ENCODE peak calls at places on chromosomes 4 and X, in seven cellular contexts. One of them, this sample, is unnamed.

GRCh38 chr4:40662962-40663604 is 33.4 kb upstream of the RBM47 start:
- DNase-seq in HFF-Myc: no peak
- DNase-seq in RWPE2: no peak
- DNase-seq in cardiac muscle cell: no peak
- DNase-seq in brain microvascular endothelial cell: peak
- DNase-seq in fibroblast of lung: peak
- DNase-seq in right atrium auricular region: no peak
- DNase-seq in this sample: peak

GRCh38 chrX:149631293-149632165 is at the start of gene TMEM185A:
- DNase-seq in HFF-Myc: no peak
- DNase-seq in RWPE2: no peak
- DNase-seq in cardiac muscle cell: peak
- DNase-seq in brain microvascular endothelial cell: peak
- DNase-seq in fibroblast of lung: peak
- DNase-seq in right atrium auricular region: no peak
- DNase-seq in this sample: no peak

GRCh38 chr4:169009281-169010124 is 552 bp downstream of the CBR4 start:
- DNase-seq in HFF-Myc: no peak
- DNase-seq in RWPE2: no peak
- DNase-seq in cardiac muscle cell: peak
- DNase-seq in brain microvascular endothelial cell: peak
- DNase-seq in fibroblast of lung: peak
- DNase-seq in right atrium auricular region: peak
- DNase-seq in this sample: no peak

GRCh38 chrX:131595120-131595519 is 51.2 kb downstream of the OR13H1 start:
- DNase-seq in HFF-Myc: no peak
- DNase-seq in RWPE2: no peak
- DNase-seq in cardiac muscle cell: no peak
- DNase-seq in brain microvascular endothelial cell: no peak
- DNase-seq in fibroblast of lung: peak
- DNase-seq in right atrium auricular region: no peak
- DNase-seq in this sample: peak

GRCh38 chr4:17236686-17237085 is 275.2 kb downstream of the QDPR start:
- DNase-seq in HFF-Myc: no peak
- DNase-seq in RWPE2: no peak
- DNase-seq in cardiac muscle cell: no peak
- DNase-seq in brain microvascular endothelial cell: peak
- DNase-seq in fibroblast of lung: peak
- DNase-seq in right atrium auricular region: no peak
- DNase-seq in this sample: peak

GRCh38 chrX:41580423-41581064 is 108.2 kb upstream of the GPR34 start:
- DNase-seq in HFF-Myc: no peak
- DNase-seq in RWPE2: no peak
- DNase-seq in cardiac muscle cell: no peak
- DNase-seq in brain microvascular endothelial cell: no peak
- DNase-seq in fibroblast of lung: no peak
- DNase-seq in right atrium auricular region: no peak
- DNase-seq in this sample: no peak

GRCh38 chrX:37926700-37927099 is 79.3 kb upstream of the DYNLT3 start:
- DNase-seq in HFF-Myc: no peak
- DNase-seq in RWPE2: no peak
- DNase-seq in cardiac muscle cell: peak
- DNase-seq in brain microvascular endothelial cell: no peak
- DNase-seq in fibroblast of lung: peak
- DNase-seq in right atrium auricular region: no peak
- DNase-seq in this sample: peak

GRCh38 chr4:150256841-150257273 is 178.6 kb downstream of the DCLK2 start:
- DNase-seq in HFF-Myc: no peak
- DNase-seq in RWPE2: no peak
- DNase-seq in cardiac muscle cell: no peak
- DNase-seq in brain microvascular endothelial cell: no peak
- DNase-seq in fibroblast of lung: no peak
- DNase-seq in right atrium auricular region: no peak
- DNase-seq in this sample: no peak

GRCh38 chrX:121254336-121254735 is 206.9 kb downstream of the GLUD2 start:
- DNase-seq in HFF-Myc: no peak
- DNase-seq in RWPE2: no peak
- DNase-seq in cardiac muscle cell: no peak
- DNase-seq in brain microvascular endothelial cell: no peak
- DNase-seq in fibroblast of lung: no peak
- DNase-seq in right atrium auricular region: no peak
- DNase-seq in this sample: no peak

GRCh38 chr4:42736538-42736937 is 79.6 kb upstream of the ATP8A1 start:
- DNase-seq in HFF-Myc: no peak
- DNase-seq in RWPE2: no peak
- DNase-seq in cardiac muscle cell: no peak
- DNase-seq in brain microvascular endothelial cell: no peak
- DNase-seq in fibroblast of lung: no peak
- DNase-seq in right atrium auricular region: no peak
- DNase-seq in this sample: no peak

GRCh38 chr4:94882756-94883155 is 125.0 kb downstream of the BMPR1B start:
- DNase-seq in HFF-Myc: no peak
- DNase-seq in RWPE2: no peak
- DNase-seq in cardiac muscle cell: no peak
- DNase-seq in brain microvascular endothelial cell: no peak
- DNase-seq in fibroblast of lung: no peak
- DNase-seq in right atrium auricular region: no peak
- DNase-seq in this sample: no peak

GRCh38 chr4:86661006-86661405 is 66.9 kb downstream of the PTPN13 start:
- DNase-seq in HFF-Myc: no peak
- DNase-seq in RWPE2: no peak
- DNase-seq in cardiac muscle cell: no peak
- DNase-seq in brain microvascular endothelial cell: no peak
- DNase-seq in fibroblast of lung: no peak
- DNase-seq in right atrium auricular region: no peak
- DNase-seq in this sample: no peak

GRCh38 chrX:20265726-20266681 is 705 bp downstream of the RPS6KA3 start:
- DNase-seq in HFF-Myc: no peak
- DNase-seq in RWPE2: no peak
- DNase-seq in cardiac muscle cell: peak
- DNase-seq in brain microvascular endothelial cell: no peak
- DNase-seq in fibroblast of lung: peak
- DNase-seq in right atrium auricular region: no peak
- DNase-seq in this sample: no peak

GRCh38 chr4:41185614-41186609 is 28.4 kb downstream of the APBB2 start:
- DNase-seq in HFF-Myc: no peak
- DNase-seq in RWPE2: no peak
- DNase-seq in cardiac muscle cell: no peak
- DNase-seq in brain microvascular endothelial cell: no peak
- DNase-seq in fibroblast of lung: peak
- DNase-seq in right atrium auricular region: no peak
- DNase-seq in this sample: no peak

DNA sequence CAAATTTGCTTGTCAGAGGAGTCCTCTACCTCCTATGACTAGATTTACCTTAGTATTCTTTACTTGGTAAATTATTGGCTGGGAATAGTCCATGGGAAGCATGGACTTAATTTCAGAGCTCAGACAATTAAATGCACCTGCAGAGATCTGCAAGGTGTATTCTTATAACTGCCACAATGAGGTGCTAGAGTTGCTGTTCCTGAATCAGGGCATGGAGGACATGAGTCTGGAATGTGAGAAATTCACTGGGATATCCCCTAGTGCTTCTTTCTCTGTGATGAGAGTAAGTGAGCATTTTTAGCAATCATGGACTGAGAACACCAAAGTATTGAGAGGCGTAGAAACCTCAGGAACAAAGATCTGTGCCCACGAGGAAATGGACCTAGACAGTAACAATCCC is 32.9 kb upstream of the GRID2 start:
- DNase-seq in HFF-Myc: no peak
- DNase-seq in RWPE2: no peak
- DNase-seq in cardiac muscle cell: peak
- DNase-seq in brain microvascular endothelial cell: no peak
- DNase-seq in fibroblast of lung: no peak
- DNase-seq in right atrium auricular region: no peak
- DNase-seq in this sample: no peak
- H3K4me3 ChIP-seq in HFF-Myc: no peak
- H3K4me3 ChIP-seq in RWPE2: no peak
- H3K4me3 ChIP-seq in cardiac muscle cell: no peak
- H3K4me3 ChIP-seq in brain microvascular endothelial cell: no peak
- H3K4me3 ChIP-seq in fibroblast of lung: no peak
- H3K4me3 ChIP-seq in right atrium auricular region: no peak
- H3K4me3 ChIP-seq in this sample: no peak

GRCh38 chr4:83114576-83114975 is at the start of gene PLAC8:
- DNase-seq in HFF-Myc: no peak
- DNase-seq in RWPE2: no peak
- DNase-seq in cardiac muscle cell: no peak
- DNase-seq in brain microvascular endothelial cell: no peak
- DNase-seq in fibroblast of lung: peak
- DNase-seq in right atrium auricular region: no peak
- DNase-seq in this sample: no peak

GRCh38 chr4:83113429-83113786 is 1.1 kb downstream of the PLAC8 start:
- DNase-seq in HFF-Myc: no peak
- DNase-seq in RWPE2: no peak
- DNase-seq in cardiac muscle cell: no peak
- DNase-seq in brain microvascular endothelial cell: no peak
- DNase-seq in fibroblast of lung: peak
- DNase-seq in right atrium auricular region: no peak
- DNase-seq in this sample: no peak

GRCh38 chr4:83115656-83116285 is 1.2 kb upstream of the PLAC8 start:
- DNase-seq in HFF-Myc: no peak
- DNase-seq in RWPE2: no peak
- DNase-seq in cardiac muscle cell: no peak
- DNase-seq in brain microvascular endothelial cell: no peak
- DNase-seq in fibroblast of lung: no peak
- DNase-seq in right atrium auricular region: no peak
- DNase-seq in this sample: no peak

GRCh38 chr4:83112678-83113428 is 1.7 kb downstream of the PLAC8 start:
- DNase-seq in HFF-Myc: no peak
- DNase-seq in RWPE2: no peak
- DNase-seq in cardiac muscle cell: no peak
- DNase-seq in brain microvascular endothelial cell: peak
- DNase-seq in fibroblast of lung: peak
- DNase-seq in right atrium auricular region: no peak
- DNase-seq in this sample: no peak

DNA sequence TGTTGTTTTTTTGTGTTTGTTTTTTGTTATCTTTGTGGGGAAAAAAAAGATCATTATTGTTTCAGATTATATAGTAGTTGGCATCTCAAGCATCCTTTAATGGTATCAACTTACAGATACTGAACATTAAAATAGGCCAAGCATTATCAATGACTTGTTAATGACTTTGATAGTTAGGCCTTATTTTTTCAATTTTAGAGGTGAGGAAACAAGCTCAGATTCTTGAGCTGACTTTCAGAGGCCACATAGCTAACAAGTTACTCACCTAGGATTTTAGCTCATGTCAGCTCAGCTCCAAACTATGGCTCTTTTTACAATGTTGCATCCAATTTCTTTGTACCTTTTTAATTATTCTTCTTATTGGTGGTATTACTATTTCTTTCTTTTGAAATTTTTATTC is 471 bp upstream of the PLAC8 start:
- DNase-seq in HFF-Myc: no peak
- DNase-seq in RWPE2: no peak
- DNase-seq in cardiac muscle cell: no peak
- DNase-seq in brain microvascular endothelial cell: peak
- DNase-seq in fibroblast of lung: peak
- DNase-seq in right atrium auricular region: no peak
- DNase-seq in this sample: no peak
- H3K4me3 ChIP-seq in HFF-Myc: no peak
- H3K4me3 ChIP-seq in RWPE2: no peak
- H3K4me3 ChIP-seq in cardiac muscle cell: no peak
- H3K4me3 ChIP-seq in brain microvascular endothelial cell: no peak
- H3K4me3 ChIP-seq in fibroblast of lung: no peak
- H3K4me3 ChIP-seq in right atrium auricular region: no peak
- H3K4me3 ChIP-seq in this sample: no peak

DNA sequence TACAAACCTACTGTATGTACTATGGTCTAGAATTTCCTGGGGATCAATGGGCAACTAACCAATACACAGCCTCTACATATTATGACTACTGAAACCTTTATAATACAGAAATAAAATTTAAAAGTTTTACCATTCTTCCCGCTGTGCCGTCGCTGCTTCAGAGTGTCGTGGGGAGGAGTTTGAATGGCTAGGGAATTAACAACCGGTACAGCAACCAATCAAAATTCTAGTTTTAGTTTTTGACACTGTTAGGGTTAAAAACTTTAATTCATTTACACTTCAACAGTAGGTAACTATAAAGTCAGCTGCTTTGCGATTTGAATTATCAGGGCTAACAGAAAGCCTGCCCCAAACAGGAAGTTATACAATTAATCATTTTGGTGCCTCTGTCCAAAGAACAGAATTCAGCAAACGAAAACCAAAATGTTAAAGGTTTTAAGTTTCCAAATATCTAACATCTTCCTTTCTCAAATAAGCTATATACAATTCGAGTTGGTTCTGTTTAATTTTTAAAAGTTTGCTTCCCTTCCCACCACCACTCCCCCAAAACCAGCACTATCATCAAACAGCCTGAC is 2.3 kb downstream of the HNRNPD start:
- DNase-seq in HFF-Myc: no peak
- DNase-seq in RWPE2: no peak
- DNase-seq in cardiac muscle cell: no peak
- DNase-seq in brain microvascular endothelial cell: no peak
- DNase-seq in fibroblast of lung: no peak
- DNase-seq in right atrium auricular region: no peak
- DNase-seq in this sample: no peak
- H3K4me3 ChIP-seq in HFF-Myc: peak
- H3K4me3 ChIP-seq in RWPE2: peak
- H3K4me3 ChIP-seq in cardiac muscle cell: peak
- H3K4me3 ChIP-seq in brain microvascular endothelial cell: peak
- H3K4me3 ChIP-seq in fibroblast of lung: peak
- H3K4me3 ChIP-seq in right atrium auricular region: peak
- H3K4me3 ChIP-seq in this sample: peak

GRCh38 chr4:174520655-174521054 is 1.6 kb downstream of the HPGD start:
- DNase-seq in HFF-Myc: no peak
- DNase-seq in RWPE2: no peak
- DNase-seq in cardiac muscle cell: no peak
- DNase-seq in brain microvascular endothelial cell: no peak
- DNase-seq in fibroblast of lung: no peak
- DNase-seq in right atrium auricular region: no peak
- DNase-seq in this sample: no peak

GRCh38 chr4:174516345-174516744 is 5.9 kb downstream of the HPGD start:
- DNase-seq in HFF-Myc: no peak
- DNase-seq in RWPE2: no peak
- DNase-seq in cardiac muscle cell: no peak
- DNase-seq in brain microvascular endothelial cell: no peak
- DNase-seq in fibroblast of lung: no peak
- DNase-seq in right atrium auricular region: no peak
- DNase-seq in this sample: no peak

GRCh38 chr4:174516794-174517193 is 5.5 kb downstream of the HPGD start:
- DNase-seq in HFF-Myc: no peak
- DNase-seq in RWPE2: no peak
- DNase-seq in cardiac muscle cell: no peak
- DNase-seq in brain microvascular endothelial cell: no peak
- DNase-seq in fibroblast of lung: no peak
- DNase-seq in right atrium auricular region: no peak
- DNase-seq in this sample: no peak

GRCh38 chr4:174521800-174522182 is 497 bp downstream of the HPGD start:
- DNase-seq in HFF-Myc: no peak
- DNase-seq in RWPE2: no peak
- DNase-seq in cardiac muscle cell: no peak
- DNase-seq in brain microvascular endothelial cell: no peak
- DNase-seq in fibroblast of lung: no peak
- DNase-seq in right atrium auricular region: no peak
- DNase-seq in this sample: no peak

DNA sequence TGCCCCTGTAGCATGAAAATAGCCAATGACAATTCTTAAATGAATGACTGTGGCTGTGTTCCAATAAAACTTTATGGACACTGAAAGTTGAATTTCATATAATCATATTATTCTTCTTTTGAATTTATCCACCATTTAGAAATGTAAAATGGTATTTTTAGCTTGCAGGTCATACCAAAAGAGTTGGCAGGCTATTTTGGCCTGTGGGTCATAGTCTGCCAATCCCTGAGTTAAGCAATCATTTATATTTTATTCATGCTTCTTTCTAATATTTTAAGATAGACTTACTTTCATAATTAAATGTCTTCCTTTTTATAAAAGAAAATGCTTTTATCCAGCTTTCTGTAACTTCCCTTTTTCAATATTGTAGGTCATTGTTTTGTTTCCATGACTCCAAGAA is 4.8 kb downstream of the HPGD start:
- DNase-seq in HFF-Myc: no peak
- DNase-seq in RWPE2: no peak
- DNase-seq in cardiac muscle cell: no peak
- DNase-seq in brain microvascular endothelial cell: no peak
- DNase-seq in fibroblast of lung: no peak
- DNase-seq in right atrium auricular region: no peak
- DNase-seq in this sample: no peak
- H3K4me3 ChIP-seq in HFF-Myc: no peak
- H3K4me3 ChIP-seq in RWPE2: no peak
- H3K4me3 ChIP-seq in cardiac muscle cell: no peak
- H3K4me3 ChIP-seq in brain microvascular endothelial cell: no peak
- H3K4me3 ChIP-seq in fibroblast of lung: no peak
- H3K4me3 ChIP-seq in right atrium auricular region: no peak
- H3K4me3 ChIP-seq in this sample: no peak

This sample was measured in skeletal muscle cell.